ENCODE peak calls at places on chromosomes 12 and 14, in five cellular contexts. K is HepG2, J is GM12878, Z is K562, I is SK-N-SH. O is an unnamed sample.
A peak's percentile ranks its signal among the peaks of the same experiment; 100 is the strongest.

GRCh38 chr12:106171117-106171750 is 32.5 kb upstream of the NUAK1 start:
- DNase-seq in K (no peak), J (no peak), Z (no peak), I (no peak), O (no peak)

GRCh38 chr14:51401756-51402155 is 161.7 kb downstream of the TMX1 start:
- DNase-seq in K (no peak), J (no peak), Z (no peak), I (no peak), O (no peak)

GRCh38 chr12:88865537-88865936 is 285.3 kb upstream of the KITLG start:
- DNase-seq in K (no peak), J (no peak), Z (no peak), I (no peak), O (no peak)

GRCh38 chr14:72528059-72528950 is 365.6 kb downstream of the DPF3 start:
- DNase-seq in K (no peak), J (no peak), Z (no peak), I (no peak), O (no peak)

GRCh38 chr12:65667932-65668331 is 156.4 kb upstream of the HMGA2 start:
- DNase-seq in K (no peak), J (no peak), Z (no peak), I (no peak), O (no peak)

GRCh38 chr12:109586385-109587296 is 13.0 kb downstream of the MVK start:
- DNase-seq in K (peak; percentile 82), J (no peak), Z (no peak), I (no peak), O (no peak)

GRCh38 chr14:95065411-95065810 is 91.9 kb downstream of the DICER1 start:
- DNase-seq in K (no peak), J (no peak), Z (no peak), I (no peak), O (no peak)

GRCh38 chr12:44582521-44582920 is 293.6 kb downstream of the NELL2 start:
- DNase-seq in K (peak; percentile 43), J (no peak), Z (no peak), I (no peak), O (no peak)

GRCh38 chr12:7130791-7131501 is 775 bp downstream of the CLSTN3 start:
- DNase-seq in K (no peak), J (no peak), Z (peak; percentile 35), I (peak; percentile 78), O (peak; percentile 49)

GRCh38 chr12:117130806-117131205 is 31.6 kb upstream of the TESC start:
- DNase-seq in K (no peak), J (no peak), Z (no peak), I (no peak), O (no peak)

GRCh38 chr12:76025601-76026575 is 5.7 kb downstream of the PHLDA1 start:
- DNase-seq in K (no peak), J (no peak), Z (no peak), I (no peak), O (no peak)

GRCh38 chr12:47818701-47819543 is 781 bp downstream of the HDAC7 start:
- DNase-seq in K (peak; percentile 50), J (no peak), Z (peak; percentile 82), I (peak; percentile 88), O (peak; percentile 31)

GRCh38 chr12:24591079-24591626 is 357.7 kb downstream of the BCAT1 start:
- DNase-seq in K (no peak), J (no peak), Z (no peak), I (no peak), O (no peak)

GRCh38 chr12:24599737-24600136 is 349.2 kb downstream of the BCAT1 start:
- DNase-seq in K (no peak), J (no peak), Z (no peak), I (no peak), O (no peak)

GRCh38 chr12:24596768-24597388 is 352.0 kb downstream of the BCAT1 start:
- DNase-seq in K (peak; percentile 24), J (no peak), Z (peak; percentile 17), I (peak; percentile 59), O (peak; percentile 35)

GRCh38 chr12:24592048-24592447 is 356.9 kb downstream of the BCAT1 start:
- DNase-seq in K (no peak), J (no peak), Z (no peak), I (no peak), O (no peak)

GRCh38 chr12:24595652-24596235 is 353.2 kb downstream of the BCAT1 start:
- DNase-seq in K (peak; percentile 10), J (no peak), Z (peak; percentile 22), I (peak; percentile 26), O (peak; percentile 30)
- TF ChIP-seq FOXM1 in K (no peak), J (no peak), Z (no peak), I (no peak), O (no peak)

GRCh38 chr12:28780960-28781359 is 368.1 kb upstream of the FAR2 start:
- DNase-seq in K (no peak), J (no peak), Z (no peak), I (no peak), O (no peak)

GRCh38 chr12:28777603-28778365 is 371.3 kb upstream of the FAR2 start:
- DNase-seq in K (no peak), J (no peak), Z (no peak), I (no peak), O (no peak)

GRCh38 chr12:28782812-28783211 is 366.3 kb upstream of the FAR2 start:
- DNase-seq in K (no peak), J (no peak), Z (no peak), I (no peak), O (no peak)

GRCh38 chr12:28781671-28782652 is 367.1 kb upstream of the FAR2 start:
- DNase-seq in K (no peak), J (no peak), Z (no peak), I (no peak), O (no peak)

DNA sequence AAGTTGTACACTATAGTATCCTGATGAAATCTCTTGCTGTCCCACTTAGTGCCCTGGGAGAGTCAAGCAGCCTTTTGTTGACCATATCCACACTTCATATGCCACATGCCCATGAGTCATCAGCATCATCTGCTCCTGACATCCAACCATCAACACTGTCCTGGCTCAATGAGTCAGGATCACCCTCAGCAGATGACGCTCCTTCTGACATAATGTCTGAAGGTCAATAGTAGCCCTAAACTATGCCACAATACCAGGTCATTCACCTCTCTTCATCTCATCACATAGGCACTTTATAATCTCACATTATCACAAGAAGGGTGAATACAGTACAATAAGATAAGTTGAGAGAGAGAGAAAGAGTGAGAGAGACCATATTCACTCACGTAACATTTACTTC is 369.0 kb upstream of the FAR2 start:
- DNase-seq in K (peak; percentile 12), J (no peak), Z (no peak), I (no peak), O (no peak)
- TF ChIP-seq FOXM1 in K (no peak), J (no peak), Z (no peak), I (no peak), O (no peak)

GRCh38 chr14:75427482-75428229 is at the start of gene JDP2:
- DNase-seq in K (peak; percentile 60), J (no peak), Z (peak; percentile 66), I (peak; percentile 93), O (peak; percentile 71)
- TF ChIP-seq FOXM1 in K (no peak), J (no peak), Z (no peak), I (no peak), O (no peak)

DNA sequence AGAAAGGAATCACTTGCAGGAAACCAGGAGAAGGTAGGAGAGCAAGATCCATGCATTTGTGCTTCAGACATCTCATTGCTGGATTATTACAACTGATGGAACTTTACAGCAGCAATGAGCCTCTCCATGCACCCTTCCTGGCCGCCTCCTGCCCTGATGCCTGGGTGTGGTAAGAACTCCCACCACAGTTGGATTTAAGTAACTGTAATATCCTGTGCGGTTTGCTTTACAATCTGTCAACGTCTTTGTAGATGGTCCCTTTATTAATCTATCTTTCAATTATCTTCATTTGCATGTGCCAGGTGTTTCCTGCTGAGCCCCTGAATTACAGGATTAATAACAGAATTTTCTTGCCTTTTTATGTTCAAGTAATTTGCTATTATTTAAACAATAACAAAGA is 1300.5 kb upstream of the TMEM132C start:
- DNase-seq in K (no peak), J (no peak), Z (no peak), I (no peak), O (no peak)
- TF ChIP-seq FOXM1 in K (no peak), J (no peak), Z (no peak), I (no peak), O (no peak)

O was measured in HEK293T.